ENCODE peak calls at places on chromosomes 2 and 18, in nine cellular contexts. F is tibial nerve, Q is heart right ventricle, L is cardiac muscle cell, P is psoas muscle, O is left ventricle myocardium inferior, M is colonic mucosa, D is tibial artery, C is A549. A is an unnamed sample.

GRCh38 chr2:181364492-181365175 is 92.6 kb upstream of the ITGA4 start:
- DNase-seq in F (no peak), Q (no peak), L (no peak), P (no peak), O (no peak), M (no peak), D (no peak), C (no peak), A (no peak)

GRCh38 chr2:3633982-3634630 is 23.9 kb upstream of the ALLC start:
- DNase-seq in F (no peak), Q (no peak), L (no peak), P (no peak), O (no peak), M (no peak), D (peak; percentile 24), C (no peak), A (no peak)

GRCh38 chr18:80247403-80247916 is at the start of gene PARD6G:
- DNase-seq in F (peak; percentile 54), Q (peak; percentile 87), L (peak; percentile 79), P (peak; percentile 81), O (peak; percentile 85), M (peak; percentile 84), D (peak; percentile 82), C (peak; percentile 45), A (peak; percentile 32)

GRCh38 chr2:58930541-58930940 is 689.4 kb upstream of the FANCL start:
- DNase-seq in F (no peak), Q (no peak), L (no peak), P (no peak), O (no peak), M (no peak), D (no peak), C (no peak), A (no peak)

GRCh38 chr2:191626497-191627151 is 51.3 kb upstream of the NABP1 start:
- DNase-seq in F (no peak), Q (no peak), L (no peak), P (no peak), O (no peak), M (no peak), D (no peak), C (peak; percentile 12), A (no peak)

GRCh38 chr2:65686928-65687521 is 254.6 kb upstream of the SPRED2 start:
- DNase-seq in F (no peak), Q (no peak), L (no peak), P (no peak), O (no peak), M (no peak), D (no peak), C (no peak), A (no peak)

GRCh38 chr18:74498712-74499629 is 2.8 kb downstream of the CNDP2 start:
- DNase-seq in F (no peak), Q (peak; percentile 46), L (no peak), P (peak; percentile 35), O (no peak), M (peak; percentile 59), D (peak; percentile 67), C (no peak), A (peak; percentile 79)

GRCh38 chr2:206851511-206851910 is 86.1 kb downstream of the FASTKD2 start:
- DNase-seq in F (no peak), Q (no peak), L (no peak), P (no peak), O (no peak), M (no peak), D (no peak), C (no peak), A (no peak)

GRCh38 chr2:8306530-8307351 is 375.1 kb upstream of the ID2 start:
- DNase-seq in F (no peak), Q (no peak), L (no peak), P (no peak), O (no peak), M (peak; percentile 3), D (no peak), C (peak; percentile 78), A (no peak)

GRCh38 chr2:174691203-174691779 is 73.0 kb downstream of the CHRNA1 start:
- DNase-seq in F (no peak), Q (no peak), L (no peak), P (no peak), O (no peak), M (no peak), D (no peak), C (no peak), A (no peak)

GRCh38 chr2:67057123-67057522 is 340.0 kb upstream of the ETAA1 start:
- DNase-seq in F (no peak), Q (no peak), L (no peak), P (no peak), O (no peak), M (no peak), D (no peak), C (no peak), A (no peak)

GRCh38 chr18:31983020-31983419 is 35.6 kb upstream of the RNF125 start:
- DNase-seq in F (no peak), Q (no peak), L (no peak), P (no peak), O (peak; percentile 21), M (peak; percentile 23), D (no peak), C (no peak), A (no peak)

GRCh38 chr2:158011055-158011771 is 90.5 kb upstream of the UPP2 start:
- DNase-seq in F (no peak), Q (no peak), L (no peak), P (no peak), O (no peak), M (no peak), D (no peak), C (no peak), A (peak; percentile 26)

GRCh38 chr2:158013791-158014190 is 87.9 kb upstream of the UPP2 start:
- DNase-seq in F (no peak), Q (no peak), L (no peak), P (no peak), O (no peak), M (no peak), D (no peak), C (no peak), A (no peak)

DNA sequence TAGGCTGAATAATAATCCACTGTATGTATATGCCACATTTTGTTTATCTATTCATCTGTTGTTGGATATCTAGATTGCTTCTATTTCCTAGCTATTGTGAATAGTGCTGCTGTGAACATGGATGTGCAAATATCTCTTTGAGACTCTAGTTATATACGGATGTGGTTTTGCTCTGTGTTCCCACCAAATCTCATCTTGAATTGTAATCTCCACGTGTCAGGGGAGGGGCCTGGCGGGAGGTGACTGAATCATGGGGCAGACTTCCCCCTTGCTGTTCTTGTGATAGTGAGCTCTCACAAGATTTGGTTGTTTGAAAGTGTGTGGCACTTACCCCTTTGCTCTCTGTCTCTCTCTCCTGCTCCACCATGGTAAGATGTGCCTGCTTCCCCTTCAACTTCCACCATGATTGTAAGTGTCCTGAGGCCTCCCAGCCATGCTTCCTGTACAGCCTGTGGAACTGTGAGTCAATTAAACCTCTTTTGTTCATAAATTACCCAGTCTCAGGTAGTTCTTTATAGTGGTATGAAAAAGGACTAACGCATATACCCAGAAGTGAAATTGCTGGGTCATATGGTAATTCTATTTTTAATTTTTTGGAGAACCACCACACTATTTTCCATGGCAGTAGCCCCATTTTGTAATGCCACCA is 86.1 kb upstream of the UPP2 start:
- DNase-seq in F (no peak), Q (no peak), L (no peak), P (no peak), O (no peak), M (no peak), D (no peak), C (no peak), A (no peak)
- H3K4me3 ChIP-seq in F (no peak overlapping the region), Q (no peak overlapping the region), L (no peak overlapping the region), P (no peak overlapping the region), O (no peak overlapping the region), M (no peak overlapping the region), D (no peak overlapping the region), C (no peak overlapping the region), A (no peak overlapping the region)

DNA sequence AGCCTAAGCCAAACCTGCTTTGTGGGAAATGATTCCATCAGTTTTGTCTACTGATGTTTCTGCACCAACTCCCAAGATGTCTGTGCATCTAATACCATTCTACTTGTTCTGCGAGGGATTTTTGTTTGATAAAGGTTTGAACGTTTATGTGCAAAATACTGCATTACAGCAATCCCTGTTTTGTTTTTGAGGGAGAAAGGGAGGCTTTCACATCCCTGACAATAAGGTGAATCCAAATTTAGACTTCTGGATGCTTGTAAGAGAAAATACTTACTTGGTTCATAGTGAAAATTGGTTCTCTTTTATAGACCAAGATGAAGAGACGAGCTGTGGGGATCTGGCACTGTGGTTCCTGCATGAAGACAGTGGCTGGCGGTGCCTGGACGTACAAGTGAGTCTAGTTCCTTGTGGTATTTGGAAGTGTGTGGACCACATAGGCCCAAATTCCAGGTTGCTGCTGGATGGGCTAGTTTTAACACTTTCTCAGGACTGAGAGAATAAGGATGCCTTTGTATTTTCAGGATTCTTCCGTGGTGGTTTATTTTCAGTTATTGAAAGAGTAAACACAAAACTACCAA is 1.1 kb downstream of the RPL37A start:
- DNase-seq in F (no peak), Q (no peak), L (no peak), P (no peak), O (no peak), M (peak; percentile 27), D (no peak), C (no peak), A (no peak)
- H3K4me1 ChIP-seq in F (peaks cover 50% of the 10 kb centered on the region), Q (peaks cover 31% of the 10 kb centered on the region), L (peaks cover 21% of the 10 kb centered on the region), P (peaks cover 28% of the 10 kb centered on the region), O (peaks cover 61% of the 10 kb centered on the region), M (peaks cover 18% of the 10 kb centered on the region), D (no peaks in the 10 kb centered on the region), C (peaks cover 41% of the 10 kb centered on the region), A (peaks cover 36% of the 10 kb centered on the region)

GRCh38 chr2:27724191-27724590 is 47.3 kb upstream of the MRPL33 start:
- DNase-seq in F (no peak), Q (no peak), L (no peak), P (no peak), O (no peak), M (no peak), D (no peak), C (no peak), A (no peak)
- H3K27ac ChIP-seq in F (peak overlapping the region; percentile 95), Q (peak overlapping the region; percentile 49), L (no peak overlapping the region), P (peak overlapping the region; percentile 51), O (peak overlapping the region; percentile 76), M (no peak overlapping the region), D (peak overlapping the region; percentile 86), C (peak overlapping the region; percentile 93), A (no peak overlapping the region)

GRCh38 chr2:129880309-129880708 is 99.2 kb upstream of the RAB6C start:
- DNase-seq in F (no peak), Q (no peak), L (no peak), P (no peak), O (no peak), M (no peak), D (no peak), C (no peak), A (no peak)

GRCh38 chr2:129879614-129880180 is 99.8 kb upstream of the RAB6C start:
- DNase-seq in F (no peak), Q (no peak), L (no peak), P (no peak), O (no peak), M (no peak), D (no peak), C (no peak), A (no peak)

GRCh38 chr2:129877289-129877741 is 102.2 kb upstream of the RAB6C start:
- DNase-seq in F (peak; percentile 88), Q (peak; percentile 93), L (peak; percentile 95), P (peak; percentile 94), O (peak; percentile 94), M (peak; percentile 94), D (peak; percentile 95), C (peak; percentile 79), A (peak; percentile 78)

GRCh38 chr2:129877795-129878775 is 101.4 kb upstream of the RAB6C start:
- DNase-seq in F (no peak), Q (no peak), L (peak; percentile 9), P (peak; percentile 22), O (peak; percentile 26), M (peak; percentile 22), D (no peak), C (peak; percentile 27), A (no peak)

GRCh38 chr2:129876576-129876975 is 102.9 kb upstream of the RAB6C start:
- DNase-seq in F (no peak), Q (no peak), L (no peak), P (no peak), O (no peak), M (no peak), D (no peak), C (no peak), A (no peak)
- H3K4me3 ChIP-seq in F (peak overlapping the region; percentile 67), Q (peak overlapping the region; percentile 84), L (peak overlapping the region; percentile 55), P (peak overlapping the region; percentile 78), O (peak overlapping the region; percentile 76), M (peak overlapping the region; percentile 57), D (peak overlapping the region; percentile 66), C (peak overlapping the region; percentile 73), A (peak overlapping the region; percentile 92)